ENCODE peak calls at places on chromosome 7, in six cellular contexts. J is Calu3; L is anterior cingulate cortex; D is GM04503; O is stimulated activated CD4-positive, alpha-beta T cell treated with anti-CD3 and anti-CD28 coated beads, Interleukin-4, amount 100 ng/mL, for 4 hours; R is stimulated activated CD8-positive, alpha-beta memory T cell treated with anti-CD3 and anti-CD28 coated beads, Interleukin-12 subunit alpha, Interleukin-12 subunit beta, amount 100 ng/mL, for 4 hours. Q is an unnamed sample.

GRCh38 chr7:137025469-137026175 is 157.2 kb downstream of the CHRM2 start:
- DNase-seq in J (no peak), L (no peak), D (no peak), O (no peak), R (no peak), Q (no peak)

GRCh38 chr7:117041007-117041406 is 87.7 kb downstream of the ST7 start:
- DNase-seq in J (no peak), L (no peak), D (peak), O (no peak), R (no peak), Q (no peak)

GRCh38 chr7:116607299-116607698 is 64.7 kb upstream of the MET start:
- DNase-seq in J (no peak), L (no peak), D (no peak), O (no peak), R (no peak), Q (no peak)

GRCh38 chr7:132501956-132502355 is 74.3 kb downstream of the PLXNA4 start:
- DNase-seq in J (no peak), L (no peak), D (no peak), O (no peak), R (no peak), Q (no peak)

GRCh38 chr7:155269766-155270585 is 27.7 kb upstream of the INSIG1 start:
- DNase-seq in J (no peak), L (no peak), D (no peak), O (no peak), R (no peak), Q (no peak)

GRCh38 chr7:132377703-132378584 is 198.3 kb downstream of the PLXNA4 start:
- DNase-seq in J (no peak), L (no peak), D (no peak), O (no peak), R (no peak), Q (no peak)

GRCh38 chr7:132066776-132067175 is 509.5 kb downstream of the PLXNA4 start:
- DNase-seq in J (no peak), L (peak), D (no peak), O (no peak), R (no peak), Q (no peak)

GRCh38 chr7:1149351-1149794 is 10.6 kb downstream of the ZFAND2A start:
- DNase-seq in J (no peak), L (no peak), D (no peak), O (no peak), R (no peak), Q (no peak)

GRCh38 chr7:92057375-92057774 is 76.9 kb downstream of the CYP51A1 start:
- DNase-seq in J (peak), L (no peak), D (no peak), O (no peak), R (no peak), Q (no peak)

GRCh38 chr7:4203786-4204185 is 478.3 kb upstream of the FOXK1 start:
- DNase-seq in J (no peak), L (no peak), D (no peak), O (no peak), R (no peak), Q (no peak)

GRCh38 chr7:88347098-88347497 is 40.4 kb upstream of the STEAP4 start:
- DNase-seq in J (peak), L (no peak), D (no peak), O (no peak), R (no peak), Q (no peak)

GRCh38 chr7:130040576-130040975 is 10.6 kb downstream of the ZC3HC1 start:
- DNase-seq in J (no peak), L (no peak), D (no peak), O (no peak), R (no peak), Q (no peak)

GRCh38 chr7:12320241-12320640 is 83.4 kb downstream of the VWDE start:
- DNase-seq in J (no peak), L (no peak), D (no peak), O (no peak), R (no peak), Q (no peak)

GRCh38 chr7:30931161-30931926 is 19.7 kb downstream of the AQP1 start:
- DNase-seq in J (no peak), L (no peak), D (no peak), O (no peak), R (no peak), Q (no peak)

GRCh38 chr7:108358553-108358952 is 97.7 kb downstream of the NRCAM start:
- DNase-seq in J (peak), L (no peak), D (peak), O (no peak), R (no peak), Q (no peak)

GRCh38 chr7:101081432-101081831 is 3.8 kb upstream of the TRIM56 start:
- DNase-seq in J (no peak), L (no peak), D (no peak), O (no peak), R (no peak), Q (no peak)

GRCh38 chr7:122546496-122546895 is 152.4 kb downstream of the RNF133 start:
- DNase-seq in J (no peak), L (no peak), D (no peak), O (no peak), R (no peak), Q (no peak)

GRCh38 chr7:1030444-1031070 is 13.8 kb upstream of the GPR146 start:
- DNase-seq in J (no peak), L (no peak), D (no peak), O (no peak), R (no peak), Q (no peak)

GRCh38 chr7:103124429-103124979 is 24.4 kb downstream of the NAPEPLD start:
- DNase-seq in J (no peak), L (no peak), D (no peak), O (no peak), R (no peak), Q (no peak)

GRCh38 chr7:21542891-21543527 is at the start of gene DNAH11:
- DNase-seq in J (peak), L (no peak), D (no peak), O (no peak), R (no peak), Q (no peak)

GRCh38 chr7:140518370-140519006 is 39.2 kb upstream of the MKRN1 start:
- DNase-seq in J (no peak), L (no peak), D (no peak), O (no peak), R (no peak), Q (no peak)

GRCh38 chr7:2104107-2104710 is 128.5 kb downstream of the MAD1L1 start:
- DNase-seq in J (no peak), L (peak), D (peak), O (peak), R (peak), Q (peak)

GRCh38 chr7:150974468-150975391 is 3.4 kb downstream of the KCNH2 start:
- DNase-seq in J (peak), L (no peak), D (no peak), O (peak), R (peak), Q (peak)

GRCh38 chr7:12649348-12649747 is 38.1 kb upstream of the ARL4A start:
- DNase-seq in J (no peak), L (no peak), D (no peak), O (no peak), R (no peak), Q (no peak)

GRCh38 chr7:149209518-149210269 is 14.3 kb downstream of the ZNF282 start:
- DNase-seq in J (peak), L (no peak), D (no peak), O (peak), R (peak), Q (peak)

GRCh38 chr7:105003275-105003674 is 10.7 kb upstream of the KMT2E start:
- DNase-seq in J (no peak), L (no peak), D (peak), O (peak), R (no peak), Q (no peak)

GRCh38 chr7:91347288-91347687 is 83.1 kb downstream of the FZD1 start:
- DNase-seq in J (no peak), L (no peak), D (no peak), O (no peak), R (no peak), Q (no peak)

GRCh38 chr7:98242934-98243333 is 9.1 kb downstream of the TECPR1 start:
- DNase-seq in J (no peak), L (no peak), D (no peak), O (no peak), R (no peak), Q (no peak)

Q was measured in effector memory CD8-positive, alpha-beta T cell.